ENCODE peak calls at places on chromosome X, in nine cellular contexts. K is D341Med; N is progenitor cell of endocrine pancreas; U is NCI-H1436; L is GM03348; P is CD8-positive, alpha-beta memory T cell; X is GM12864; F is GM10248; C is naive thymus-derived CD8-positive, alpha-beta T cell. A is an unnamed sample.

GRCh38 chrX:120672841-120673530 is 43.1 kb upstream of the C1GALT1C1 start:
- DNase-seq in K (no peak), N (no peak), U (no peak), L (peak), P (no peak), X (no peak), F (no peak), C (no peak), A (no peak)

GRCh38 chrX:16067886-16068515 is 55.4 kb upstream of the GRPR start:
- DNase-seq in K (no peak), N (no peak), U (no peak), L (no peak), P (no peak), X (peak), F (peak), C (no peak), A (no peak)

GRCh38 chrX:115970718-115971117 is 199.8 kb upstream of the AGTR2 start:
- DNase-seq in K (no peak), N (no peak), U (no peak), L (no peak), P (no peak), X (no peak), F (no peak), C (no peak), A (no peak)

GRCh38 chrX:129629837-129630236 is 24.9 kb downstream of the APLN start:
- DNase-seq in K (no peak), N (no peak), U (no peak), L (no peak), P (no peak), X (no peak), F (no peak), C (no peak), A (no peak)

GRCh38 chrX:74579597-74580209 is 34.7 kb downstream of the RLIM start:
- DNase-seq in K (no peak), N (no peak), U (no peak), L (peak), P (no peak), X (no peak), F (no peak), C (no peak), A (no peak)

GRCh38 chrX:78595901-78596502 is 63.1 kb downstream of the RTL3 start:
- DNase-seq in K (no peak), N (no peak), U (no peak), L (no peak), P (peak), X (no peak), F (no peak), C (no peak), A (peak)

GRCh38 chrX:105694839-105695238 is 127.5 kb upstream of the NRK start:
- DNase-seq in K (no peak), N (no peak), U (no peak), L (no peak), P (no peak), X (no peak), F (no peak), C (no peak), A (no peak)

GRCh38 chrX:39518451-39519212 is 579.1 kb downstream of the BCOR start:
- DNase-seq in K (peak), N (no peak), U (no peak), L (no peak), P (no peak), X (no peak), F (no peak), C (no peak), A (no peak)

GRCh38 chrX:24030597-24030996 is 3.6 kb upstream of the KLHL15 start:
- DNase-seq in K (no peak), N (no peak), U (no peak), L (no peak), P (no peak), X (no peak), F (no peak), C (no peak), A (no peak)

GRCh38 chrX:132435222-132435621 is 53.6 kb downstream of the MBNL3 start:
- DNase-seq in K (peak), N (no peak), U (no peak), L (no peak), P (no peak), X (no peak), F (no peak), C (no peak), A (no peak)

GRCh38 chrX:55340896-55341433 is 76.2 kb upstream of the PAGE3 start:
- DNase-seq in K (no peak), N (no peak), U (no peak), L (no peak), P (no peak), X (no peak), F (no peak), C (no peak), A (no peak)

GRCh38 chrX:74925210-74926088 is at the start of gene NEXMIF:
- DNase-seq in K (peak), N (peak), U (peak), L (peak), P (no peak), X (no peak), F (peak), C (peak), A (peak)

GRCh38 chrX:21847342-21847741 is 7.9 kb downstream of the MBTPS2 start:
- DNase-seq in K (peak), N (no peak), U (no peak), L (no peak), P (no peak), X (no peak), F (no peak), C (no peak), A (no peak)